ENCODE peak calls at places on chromosomes 16 and 17, in ten cellular contexts. K is iris pigment epithelial cell; P is stimulated activated CD8-positive, alpha-beta memory T cell treated with anti-CD3 and anti-CD28 coated beads, Interleukin-4, amount 100 ng/mL, for 24 hours; N is HEK293T; X is cardiac muscle cell; M is GM04504; Z is GM13976; G is mucosa of gallbladder; J is RPMI7951; S is tibial nerve. F is an unnamed sample.

GRCh38 chr16:11835891-11836652 is 15.3 kb downstream of the RSL1D1 start:
- DNase-seq in J (peak), S (no peak), N (no peak), X (peak), K (peak), M (peak), G (no peak), P (no peak), Z (no peak), F (no peak)

GRCh38 chr17:67461228-67461780 is 84.2 kb downstream of the PITPNC1 start:
- DNase-seq in J (no peak), M (no peak), Z (no peak), P (no peak), S (no peak), G (no peak), X (no peak), N (no peak), K (no peak), F (no peak)

GRCh38 chr17:27544350-27545131 is 86.4 kb upstream of the LGALS9 start:
- DNase-seq in G (no peak), J (peak), S (no peak), Z (peak), P (peak), M (no peak), K (peak), X (peak), N (no peak), F (no peak)

GRCh38 chr16:8962393-8963009 is 1.2 kb downstream of the USP7 start:
- DNase-seq in X (no peak), G (no peak), Z (peak), J (no peak), M (no peak), N (no peak), S (no peak), K (peak), P (peak), F (no peak)

GRCh38 chr17:56744721-56745120 is 89.0 kb downstream of the C17orf67 start:
- DNase-seq in Z (no peak), G (no peak), X (no peak), P (no peak), J (peak), N (no peak), K (no peak), S (no peak), M (no peak), F (no peak)

GRCh38 chr17:7186241-7186640 is 7.1 kb upstream of the ASGR1 start:
- DNase-seq in Z (no peak), P (no peak), S (no peak), M (no peak), X (no peak), J (no peak), K (no peak), G (no peak), N (peak), F (no peak)

GRCh38 chr16:74186589-74186988 is 110.0 kb upstream of the PSMD7 start:
- DNase-seq in J (peak), G (no peak), X (peak), N (no peak), K (no peak), P (no peak), S (no peak), Z (no peak), M (peak), F (peak)

GRCh38 chr17:78973196-78973595 is 6.5 kb downstream of the LGALS3BP start:
- DNase-seq in N (no peak), S (no peak), P (no peak), X (peak), Z (no peak), M (no peak), G (no peak), K (peak), J (no peak), F (no peak)